ENCODE peak calls at places on chromosomes 16 and 17, in ten cellular contexts. One of them, this sample, is unnamed.
A peak's percentile ranks its signal among the peaks of the same experiment; 100 is the strongest.

GRCh38 chr16:3099732-3100499 is 822 bp upstream of the ZSCAN10 start:
- DNase-seq in GM12878: no peak
- DNase-seq in neural progenitor cell: peak; percentile 98
- DNase-seq in kidney: peak; percentile 95
- DNase-seq in astrocyte: peak; percentile 44
- DNase-seq in PC-3: peak; percentile 82
- DNase-seq in neuronal stem cell: peak; percentile 93
- DNase-seq in fibroblast of lung: peak; percentile 72
- DNase-seq in HepG2: peak; percentile 81
- DNase-seq in H1: peak; percentile 86
- DNase-seq in this sample: peak; percentile 97

GRCh38 chr16:81175325-81175891 is 63.1 kb upstream of the BCO1 start:
- DNase-seq in kidney: no peak
- DNase-seq in neural progenitor cell: no peak
- DNase-seq in GM12878: no peak
- DNase-seq in PC-3: peak; percentile 80
- DNase-seq in neuronal stem cell: no peak
- DNase-seq in astrocyte: peak; percentile 59
- DNase-seq in fibroblast of lung: peak; percentile 70
- DNase-seq in H1: no peak
- DNase-seq in HepG2: peak; percentile 85
- DNase-seq in this sample: no peak

GRCh38 chr17:8918811-8919210 is 46.7 kb downstream of the PIK3R5 start:
- DNase-seq in HepG2: no peak
- DNase-seq in fibroblast of lung: peak; percentile 62
- DNase-seq in kidney: no peak
- DNase-seq in astrocyte: peak; percentile 52
- DNase-seq in H1: no peak
- DNase-seq in neural progenitor cell: no peak
- DNase-seq in GM12878: no peak
- DNase-seq in PC-3: peak; percentile 11
- DNase-seq in neuronal stem cell: no peak
- DNase-seq in this sample: no peak

GRCh38 chr17:33511670-33512069 is 218.6 kb upstream of the ASIC2 start:
- DNase-seq in astrocyte: no peak
- DNase-seq in kidney: no peak
- DNase-seq in H1: no peak
- DNase-seq in neural progenitor cell: no peak
- DNase-seq in fibroblast of lung: no peak
- DNase-seq in neuronal stem cell: no peak
- DNase-seq in GM12878: no peak
- DNase-seq in HepG2: no peak
- DNase-seq in PC-3: no peak
- DNase-seq in this sample: no peak

GRCh38 chr17:330993-331701 is 21.5 kb downstream of the RPH3AL start:
- DNase-seq in GM12878: no peak
- DNase-seq in neural progenitor cell: no peak
- DNase-seq in astrocyte: no peak
- DNase-seq in kidney: peak; percentile 86
- DNase-seq in H1: no peak
- DNase-seq in neuronal stem cell: no peak
- DNase-seq in fibroblast of lung: no peak
- DNase-seq in HepG2: no peak
- DNase-seq in PC-3: no peak
- DNase-seq in this sample: no peak

GRCh38 chr16:56743840-56744239 is 13.9 kb downstream of the NUP93 start:
- DNase-seq in kidney: peak; percentile 81
- DNase-seq in GM12878: no peak
- DNase-seq in neural progenitor cell: no peak
- DNase-seq in neuronal stem cell: no peak
- DNase-seq in PC-3: no peak
- DNase-seq in H1: no peak
- DNase-seq in HepG2: no peak
- DNase-seq in astrocyte: peak; percentile 30
- DNase-seq in fibroblast of lung: peak; percentile 55
- DNase-seq in this sample: no peak

GRCh38 chr17:41891135-41892065 is 26.2 kb upstream of the KLHL11 start:
- DNase-seq in kidney: no peak
- DNase-seq in fibroblast of lung: no peak
- DNase-seq in PC-3: no peak
- DNase-seq in neuronal stem cell: no peak
- DNase-seq in astrocyte: no peak
- DNase-seq in HepG2: peak; percentile 29
- DNase-seq in H1: no peak
- DNase-seq in GM12878: no peak
- DNase-seq in neural progenitor cell: no peak
- DNase-seq in this sample: no peak

GRCh38 chr17:73757324-73757942 is 113.2 kb upstream of the SDK2 start:
- DNase-seq in HepG2: no peak
- DNase-seq in astrocyte: no peak
- DNase-seq in fibroblast of lung: no peak
- DNase-seq in PC-3: no peak
- DNase-seq in kidney: peak; percentile 36
- DNase-seq in neural progenitor cell: no peak
- DNase-seq in GM12878: no peak
- DNase-seq in neuronal stem cell: no peak
- DNase-seq in H1: no peak
- DNase-seq in this sample: no peak

GRCh38 chr17:68600123-68600880 is 865 bp downstream of the FAM20A start:
- DNase-seq in astrocyte: no peak
- DNase-seq in GM12878: no peak
- DNase-seq in PC-3: no peak
- DNase-seq in neural progenitor cell: peak; percentile 75
- DNase-seq in neuronal stem cell: peak; percentile 44
- DNase-seq in kidney: peak; percentile 83
- DNase-seq in H1: no peak
- DNase-seq in HepG2: peak; percentile 59
- DNase-seq in fibroblast of lung: no peak
- DNase-seq in this sample: no peak

DNA sequence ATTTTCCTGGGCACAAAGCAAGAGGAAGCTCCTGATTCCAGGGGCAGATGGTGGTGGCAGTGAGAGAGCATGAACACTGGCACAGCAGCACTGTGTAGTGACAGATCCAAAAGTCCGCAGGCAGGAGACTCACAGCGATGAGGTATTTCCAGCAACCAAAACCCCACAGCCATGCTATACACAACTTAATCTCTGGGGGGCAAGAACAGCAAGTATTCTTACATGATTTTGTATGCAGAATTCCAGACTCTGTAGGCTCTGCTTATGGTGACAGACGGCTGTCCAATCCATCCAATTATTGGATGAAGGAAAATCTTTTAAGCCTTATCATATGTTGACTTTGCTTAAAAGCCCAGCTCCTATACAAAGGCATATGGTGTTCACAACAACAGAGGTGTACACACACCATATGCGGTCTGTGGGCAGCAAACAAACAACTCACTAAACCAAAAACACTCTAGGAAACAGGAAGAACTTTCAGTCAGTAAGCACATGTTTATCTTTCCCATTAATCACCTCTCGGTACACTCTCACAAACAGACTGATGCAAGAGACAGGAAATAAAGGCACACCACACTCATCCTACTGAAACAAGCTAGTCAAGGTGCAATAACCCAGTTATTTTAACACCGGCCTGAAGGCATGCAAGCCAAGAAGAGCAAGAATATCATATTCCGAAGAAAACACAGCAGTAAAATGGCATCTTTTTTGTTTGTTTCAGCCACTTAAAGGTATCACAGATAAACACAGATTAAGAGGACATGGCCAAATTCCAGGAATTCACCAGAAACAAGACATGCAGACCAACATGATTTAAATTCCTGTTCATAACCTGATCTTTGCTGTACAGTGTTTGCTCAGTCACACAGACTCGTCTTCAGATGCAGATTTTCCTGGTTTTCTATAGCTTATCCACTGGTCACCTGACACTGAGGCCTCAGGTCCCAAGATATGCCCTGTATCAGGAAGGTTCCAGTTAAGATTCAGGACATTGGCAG is 47.8 kb downstream of the ERN1 start:
- DNase-seq in HepG2: peak; percentile 93
- DNase-seq in GM12878: peak; percentile 72
- DNase-seq in neural progenitor cell: no peak
- DNase-seq in neuronal stem cell: no peak
- DNase-seq in fibroblast of lung: peak; percentile 59
- DNase-seq in H1: no peak
- DNase-seq in astrocyte: peak; percentile 48
- DNase-seq in PC-3: peak; percentile 98
- DNase-seq in kidney: no peak
- DNase-seq in this sample: peak; percentile 33
- H3K9ac ChIP-seq in HepG2: peak overlapping the region; percentile 73
- H3K9ac ChIP-seq in GM12878: no peak overlapping the region
- H3K9ac ChIP-seq in neural progenitor cell: no peak overlapping the region
- H3K9ac ChIP-seq in neuronal stem cell: no peak overlapping the region
- H3K9ac ChIP-seq in fibroblast of lung: no peak overlapping the region
- H3K9ac ChIP-seq in H1: no peak overlapping the region
- H3K9ac ChIP-seq in astrocyte: no peak overlapping the region
- H3K9ac ChIP-seq in PC-3: peak overlapping the region; percentile 79
- H3K9ac ChIP-seq in kidney: no peak overlapping the region
- H3K9ac ChIP-seq in this sample: no peak overlapping the region

DNA sequence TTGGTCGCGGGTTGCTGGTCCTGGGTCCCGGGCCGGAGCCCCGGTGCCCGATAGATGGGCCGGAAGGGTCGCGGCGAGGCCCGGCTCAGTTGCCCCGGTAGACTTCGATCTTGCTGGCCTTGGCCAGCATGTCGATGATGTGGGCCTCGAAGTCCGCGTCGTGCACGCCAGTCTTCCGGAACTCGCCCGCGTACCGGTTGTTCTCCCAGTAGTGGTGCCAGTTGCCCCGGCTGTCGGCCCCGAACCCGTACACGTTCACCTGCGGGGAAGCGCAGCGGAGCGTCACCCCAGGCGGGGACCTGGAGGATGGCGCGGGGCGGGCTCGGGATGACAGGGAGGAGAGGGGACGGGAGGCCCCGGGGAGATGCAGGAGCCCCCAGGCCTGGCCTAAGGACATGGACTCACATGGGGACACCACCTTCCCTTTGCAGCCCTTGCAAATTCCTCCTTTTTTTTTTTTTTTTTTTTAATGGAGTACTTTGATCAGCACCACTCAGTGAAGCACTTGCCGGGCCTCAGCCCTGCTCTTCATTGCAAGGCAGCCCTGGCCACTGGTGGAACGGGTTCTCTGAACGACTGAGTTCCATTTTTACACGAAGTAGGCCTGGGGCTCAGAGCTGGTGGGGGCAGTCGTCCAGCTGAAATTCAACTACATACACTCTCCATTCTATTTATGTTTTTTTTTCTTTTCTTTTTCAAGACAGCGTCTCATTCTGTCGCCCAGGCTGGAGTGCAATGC is 35.1 kb downstream of the DDX19A start:
- DNase-seq in neural progenitor cell: no peak
- DNase-seq in GM12878: no peak
- DNase-seq in fibroblast of lung: no peak
- DNase-seq in astrocyte: no peak
- DNase-seq in HepG2: no peak
- DNase-seq in H1: no peak
- DNase-seq in neuronal stem cell: no peak
- DNase-seq in PC-3: no peak
- DNase-seq in kidney: no peak
- DNase-seq in this sample: no peak
- H3K36me3 ChIP-seq in neural progenitor cell: no peaks in the 10 kb centered on the region
- H3K36me3 ChIP-seq in GM12878: peaks cover 9% of the 10 kb centered on the region
- H3K36me3 ChIP-seq in fibroblast of lung: no peaks in the 10 kb centered on the region
- H3K36me3 ChIP-seq in astrocyte: no peaks in the 10 kb centered on the region
- H3K36me3 ChIP-seq in HepG2: peaks cover 2% of the 10 kb centered on the region
- H3K36me3 ChIP-seq in H1: peaks cover 2% of the 10 kb centered on the region
- H3K36me3 ChIP-seq in neuronal stem cell: peaks cover 58% of the 10 kb centered on the region
- H3K36me3 ChIP-seq in PC-3: peaks cover 3% of the 10 kb centered on the region
- H3K36me3 ChIP-seq in kidney: no peaks in the 10 kb centered on the region
- H3K36me3 ChIP-seq in this sample: no peaks in the 10 kb centered on the region

DNA sequence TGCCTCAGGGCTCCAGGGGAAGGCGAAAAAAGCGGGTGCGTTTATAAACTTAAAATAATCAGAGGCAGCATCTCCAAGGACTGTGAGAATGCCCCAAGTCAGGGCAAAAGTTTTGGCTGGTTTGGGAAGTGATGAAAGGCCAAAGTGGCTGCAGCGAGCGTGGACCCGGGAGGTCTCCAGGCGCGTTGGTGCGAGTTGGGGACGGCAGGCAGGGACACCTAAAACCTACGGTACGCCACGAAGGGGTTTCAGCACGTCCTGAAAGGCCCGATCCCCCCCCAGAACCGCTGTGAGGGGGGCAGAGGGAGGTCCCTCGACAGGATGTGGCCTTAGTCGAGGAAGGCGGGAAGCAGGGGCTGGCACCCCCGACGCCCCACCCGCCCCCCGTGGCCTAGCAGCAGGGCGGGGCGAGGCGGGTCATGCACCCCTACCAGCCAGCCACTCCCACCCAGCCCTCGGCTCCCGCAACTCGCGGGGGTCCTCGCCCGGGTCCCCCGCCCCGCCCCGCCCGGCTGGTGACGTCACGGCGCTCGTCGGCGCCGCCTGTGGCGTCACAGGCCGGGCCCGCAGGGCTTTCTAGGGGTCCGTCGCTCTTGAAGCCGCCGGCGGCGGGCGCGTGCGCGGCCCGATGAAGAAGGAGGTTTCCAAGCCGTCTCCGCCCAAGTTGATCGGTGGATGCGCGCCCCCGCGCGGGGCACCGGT is at the start of gene MYCBPAP:
- DNase-seq in kidney: peak; percentile 91
- DNase-seq in GM12878: peak; percentile 28
- DNase-seq in neural progenitor cell: peak; percentile 96
- DNase-seq in H1: peak; percentile 43
- DNase-seq in HepG2: no peak
- DNase-seq in neuronal stem cell: peak; percentile 83
- DNase-seq in fibroblast of lung: peak; percentile 80
- DNase-seq in astrocyte: peak; percentile 58
- DNase-seq in PC-3: peak; percentile 61
- DNase-seq in this sample: peak; percentile 87
- H3K4me1 ChIP-seq in kidney: no peaks in the 10 kb centered on the region
- H3K4me1 ChIP-seq in GM12878: peaks cover 23% of the 10 kb centered on the region
- H3K4me1 ChIP-seq in neural progenitor cell: peaks cover 8% of the 10 kb centered on the region
- H3K4me1 ChIP-seq in H1: peaks cover 7% of the 10 kb centered on the region
- H3K4me1 ChIP-seq in HepG2: peaks cover 46% of the 10 kb centered on the region
- H3K4me1 ChIP-seq in neuronal stem cell: peaks cover 23% of the 10 kb centered on the region
- H3K4me1 ChIP-seq in fibroblast of lung: no peaks in the 10 kb centered on the region
- H3K4me1 ChIP-seq in astrocyte: peaks cover 7% of the 10 kb centered on the region
- H3K4me1 ChIP-seq in PC-3: peaks cover 15% of the 10 kb centered on the region
- H3K4me1 ChIP-seq in this sample: no peaks in the 10 kb centered on the region

DNA sequence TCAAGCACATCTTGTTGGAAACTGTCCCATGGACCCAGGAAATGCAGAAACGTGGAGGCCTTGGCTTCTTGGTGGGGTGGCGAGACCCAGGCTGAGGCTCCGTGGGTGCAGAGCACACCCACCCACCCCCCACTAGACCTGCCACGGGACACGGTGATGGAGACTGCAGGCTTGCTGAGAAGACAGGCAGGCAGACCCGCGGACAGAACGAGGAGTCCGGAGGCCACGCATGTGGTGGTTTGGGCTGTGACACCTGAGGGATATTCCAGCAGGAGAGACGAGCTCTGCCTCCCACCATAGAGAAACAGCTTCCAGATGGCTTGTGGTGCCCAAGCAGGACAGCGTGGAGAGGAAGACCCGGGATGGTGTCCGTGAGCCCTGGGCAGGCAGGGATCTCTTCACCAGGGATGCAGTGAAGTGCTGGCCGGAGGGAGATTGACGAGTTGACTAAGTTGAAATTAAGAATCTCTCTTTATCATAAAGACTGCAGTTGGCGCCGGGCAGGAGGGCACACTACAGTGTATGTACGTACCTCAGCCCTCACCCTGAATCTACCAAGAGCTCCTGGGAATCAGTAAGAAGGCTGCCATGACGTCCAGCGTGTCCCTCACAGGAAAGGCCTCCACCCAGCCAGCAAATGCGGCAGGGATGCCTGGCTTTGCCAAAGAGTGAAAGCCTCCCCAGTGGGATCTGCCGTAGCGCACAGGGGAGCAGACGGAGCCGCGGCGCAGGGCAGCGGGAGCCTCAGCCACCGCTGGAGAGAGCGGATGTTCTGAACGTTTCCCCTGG is 8.2 kb downstream of the UBE2I start:
- DNase-seq in H1: no peak
- DNase-seq in neural progenitor cell: no peak
- DNase-seq in astrocyte: no peak
- DNase-seq in fibroblast of lung: no peak
- DNase-seq in kidney: no peak
- DNase-seq in PC-3: no peak
- DNase-seq in neuronal stem cell: no peak
- DNase-seq in HepG2: no peak
- DNase-seq in GM12878: no peak
- DNase-seq in this sample: no peak
- H3K9ac ChIP-seq in H1: no peak overlapping the region
- H3K9ac ChIP-seq in neural progenitor cell: no peak overlapping the region
- H3K9ac ChIP-seq in astrocyte: no peak overlapping the region
- H3K9ac ChIP-seq in fibroblast of lung: no peak overlapping the region
- H3K9ac ChIP-seq in kidney: no peak overlapping the region
- H3K9ac ChIP-seq in PC-3: no peak overlapping the region
- H3K9ac ChIP-seq in neuronal stem cell: peak overlapping the region; percentile 44
- H3K9ac ChIP-seq in HepG2: no peak overlapping the region
- H3K9ac ChIP-seq in GM12878: no peak overlapping the region
- H3K9ac ChIP-seq in this sample: no peak overlapping the region